ENCODE peak calls at places on chromosomes 7 and 10, in ten cellular contexts. Y is pancreas, E is ascending aorta, Z is mammary epithelial cell, K is colonic mucosa, T is keratinocyte, X is GM23248, Q is tibial nerve, G is astrocyte, L is heart left ventricle. R is an unnamed sample.

GRCh38 chr10:85642421-85643170 is 724.0 kb downstream of the GRID1 start:
- DNase-seq in T (peak; percentile 71), G (peak; percentile 69), K (peak; percentile 31), E (no peak), L (no peak), X (peak; percentile 46), Q (peak; percentile 73), Y (no peak), Z (peak; percentile 80), R (no peak)

GRCh38 chr7:141665208-141666035 is 36.5 kb downstream of the DENND11 start:
- DNase-seq in T (no peak), Z (no peak), Y (no peak), Q (no peak), K (no peak), X (no peak), L (no peak), G (no peak), E (no peak), R (no peak)

GRCh38 chr10:79372871-79373270 is 25.6 kb downstream of the PPIF start:
- DNase-seq in X (no peak), E (no peak), K (peak; percentile 11), G (no peak), Q (no peak), Y (no peak), L (no peak), Z (no peak), T (no peak), R (no peak)

GRCh38 chr10:65570143-65571010 is 1355.5 kb upstream of the LRRTM3 start:
- DNase-seq in K (peak; percentile 72), Q (no peak), T (no peak), X (no peak), Y (peak; percentile 42), L (peak; percentile 47), E (no peak), Z (peak; percentile 36), G (peak; percentile 32), R (no peak)

GRCh38 chr7:142787783-142788182 is 17.0 kb downstream of the PRSS2 start:
- DNase-seq in E (no peak), G (no peak), K (no peak), Y (no peak), Z (no peak), T (no peak), X (no peak), Q (no peak), L (no peak), R (no peak)

GRCh38 chr10:46282460-46283216 is 4.2 kb upstream of the ANTXRL start:
- DNase-seq in X (peak; percentile 90), Q (peak; percentile 61), L (peak; percentile 92), K (peak; percentile 82), E (peak; percentile 59), Z (peak; percentile 65), T (peak; percentile 11), Y (peak; percentile 83), G (peak; percentile 56), R (peak; percentile 92)

GRCh38 chr7:43905954-43906326 is 456 bp downstream of the URGCP start:
- DNase-seq in Z (peak; percentile 25), Y (peak; percentile 28), T (no peak), X (peak; percentile 59), Q (no peak), L (peak; percentile 48), E (no peak), K (peak; percentile 38), G (peak; percentile 41), R (peak; percentile 69)

GRCh38 chr7:26397786-26398435 is 106.2 kb downstream of the SNX10 start:
- DNase-seq in E (no peak), L (peak; percentile 55), T (no peak), X (peak; percentile 54), Y (no peak), Z (no peak), Q (no peak), K (peak; percentile 59), G (no peak), R (no peak)

GRCh38 chr10:12067336-12067735 is 1.4 kb upstream of the DHTKD1 start:
- DNase-seq in Y (no peak), Q (no peak), Z (peak; percentile 84), X (peak; percentile 88), L (no peak), E (no peak), K (no peak), T (peak; percentile 53), G (peak; percentile 93), R (peak; percentile 14)

GRCh38 chr10:49284356-49284755 is 14.6 kb upstream of the C10orf71 start:
- DNase-seq in E (no peak), Y (no peak), K (no peak), G (no peak), Q (no peak), L (no peak), Z (no peak), X (no peak), T (no peak), R (no peak)

GRCh38 chr10:132618158-132618924 is 80.8 kb downstream of the INPP5A start:
- DNase-seq in E (no peak), X (no peak), L (no peak), Y (no peak), Z (no peak), K (no peak), G (no peak), T (no peak), Q (no peak), R (no peak)

GRCh38 chr7:107638594-107638993 is 22.0 kb upstream of the SLC26A4 start:
- DNase-seq in X (no peak), Y (no peak), G (no peak), K (no peak), Q (no peak), Z (no peak), T (no peak), L (no peak), E (no peak), R (no peak)

GRCh38 chr7:140025814-140026433 is 36.8 kb downstream of the PARP12 start:
- DNase-seq in Y (no peak), Z (no peak), K (no peak), T (no peak), G (no peak), E (no peak), X (no peak), L (no peak), Q (no peak), R (no peak)
- H3K4me3 ChIP-seq in Y (no peak overlapping the region), Z (no peak overlapping the region), K (no peak overlapping the region), T (no peak overlapping the region), G (no peak overlapping the region), E (no peak overlapping the region), X (no peak overlapping the region), L (no peak overlapping the region), Q (no peak overlapping the region), R (no peak overlapping the region)

GRCh38 chr10:100962346-100963080 is 6.8 kb upstream of the SEMA4G start:
- DNase-seq in Y (no peak), G (no peak), Z (no peak), K (no peak), X (no peak), T (no peak), E (no peak), Q (no peak), L (no peak), R (peak; percentile 35)
- H3K36me3 ChIP-seq in Y (peaks cover 11% of the 10 kb centered on the region), G (peaks cover 48% of the 10 kb centered on the region), Z (peaks cover 21% of the 10 kb centered on the region), K (no peaks in the 10 kb centered on the region), X (peaks cover 54% of the 10 kb centered on the region), T (peaks cover 3% of the 10 kb centered on the region), E (peaks cover 53% of the 10 kb centered on the region), Q (peaks cover 21% of the 10 kb centered on the region), L (peaks cover 26% of the 10 kb centered on the region), R (peaks cover 73% of the 10 kb centered on the region)

GRCh38 chr7:76294344-76295024 is 8.0 kb upstream of the HSPB1 start:
- DNase-seq in T (no peak), Z (peak; percentile 95), K (peak; percentile 98), Q (peak; percentile 97), G (peak; percentile 94), Y (peak; percentile 98), L (peak; percentile 98), E (peak; percentile 91), X (peak; percentile 98), R (peak; percentile 97)
- H3K4me1 ChIP-seq in T (peaks cover 54% of the 10 kb centered on the region), Z (peaks cover 69% of the 10 kb centered on the region), K (peaks cover 30% of the 10 kb centered on the region), Q (peaks cover 53% of the 10 kb centered on the region), G (peaks cover 40% of the 10 kb centered on the region), Y (peaks cover 45% of the 10 kb centered on the region), L (peaks cover 45% of the 10 kb centered on the region), E (peaks cover 27% of the 10 kb centered on the region), X (peaks cover 58% of the 10 kb centered on the region), R (peaks cover 57% of the 10 kb centered on the region)

DNA sequence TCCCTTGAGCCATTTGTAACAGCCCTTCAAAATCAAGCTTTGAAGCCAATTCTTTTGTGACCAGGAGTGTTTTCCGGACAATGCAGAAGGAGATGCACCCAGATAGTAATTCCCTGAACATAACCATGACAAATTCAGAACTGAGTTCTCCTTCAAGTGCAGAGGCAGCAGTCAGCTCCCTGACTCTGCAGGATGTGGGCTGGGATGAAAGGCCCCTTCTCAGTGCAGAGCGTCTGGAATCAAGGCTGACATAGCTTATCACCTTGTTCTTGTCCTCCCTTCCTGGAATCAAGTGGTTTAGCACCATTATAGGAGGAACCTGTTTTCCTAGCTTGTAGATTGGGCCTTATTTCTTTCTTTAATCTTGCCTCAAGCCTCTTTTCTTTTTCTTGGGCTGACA is 143.4 kb downstream of the SORCS3 start:
- DNase-seq in Z (no peak), E (no peak), G (no peak), Y (no peak), X (no peak), T (no peak), L (no peak), Q (no peak), K (no peak), R (no peak)
- H3K4me3 ChIP-seq in Z (no peak overlapping the region), E (no peak overlapping the region), G (no peak overlapping the region), Y (no peak overlapping the region), X (no peak overlapping the region), T (no peak overlapping the region), L (no peak overlapping the region), Q (no peak overlapping the region), K (no peak overlapping the region), R (no peak overlapping the region)

DNA sequence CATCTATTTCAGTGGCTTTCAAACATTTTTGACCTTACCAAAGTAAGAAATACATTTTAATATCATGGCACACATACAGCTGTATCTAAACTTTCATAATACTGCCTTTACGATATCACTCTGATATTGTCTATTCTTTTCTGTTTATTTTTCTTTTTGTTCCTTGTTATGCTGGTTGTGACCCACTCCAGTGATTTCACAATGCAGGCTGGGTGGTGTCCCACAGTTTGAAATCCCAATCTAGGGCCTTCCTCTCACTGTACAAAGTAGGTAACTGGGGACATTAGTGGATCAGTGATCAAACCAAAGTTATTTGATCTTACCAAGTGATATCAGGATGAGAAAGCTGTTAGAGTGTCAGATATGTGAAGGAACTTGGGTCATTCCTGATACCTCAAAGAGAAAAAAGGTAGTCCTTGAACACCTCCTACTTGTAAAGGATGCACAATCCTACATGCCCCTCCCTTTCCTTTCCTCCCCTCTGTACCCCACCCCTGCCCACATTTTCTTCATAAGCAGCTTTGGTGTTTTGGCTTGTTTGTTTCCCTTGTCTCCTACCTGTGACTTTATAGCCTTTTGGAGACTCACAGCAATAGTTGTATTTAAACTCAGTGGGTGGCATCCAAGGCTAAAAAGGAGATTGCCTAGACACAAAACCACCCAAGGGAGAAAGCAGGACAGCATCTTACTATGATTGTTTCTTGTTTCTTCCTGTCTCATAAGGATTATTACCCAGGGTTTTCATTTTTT is 63.2 kb downstream of the EGFR start:
- DNase-seq in E (no peak), Q (no peak), L (no peak), Y (no peak), Z (no peak), K (no peak), G (no peak), T (no peak), X (peak; percentile 50), R (peak; percentile 75)
- H3K36me3 ChIP-seq in E (no peaks in the 10 kb centered on the region), Q (no peaks in the 10 kb centered on the region), L (no peaks in the 10 kb centered on the region), Y (no peaks in the 10 kb centered on the region), Z (peaks cover 24% of the 10 kb centered on the region), K (no peaks in the 10 kb centered on the region), G (no peaks in the 10 kb centered on the region), T (peaks cover 32% of the 10 kb centered on the region), X (no peaks in the 10 kb centered on the region), R (peaks cover 5% of the 10 kb centered on the region)

GRCh38 chr7:4819450-4820404 is 42.1 kb downstream of the PAPOLB start:
- DNase-seq in K (no peak), T (no peak), Q (peak; percentile 25), Z (no peak), X (no peak), L (peak; percentile 73), E (no peak), Y (no peak), G (no peak), R (no peak)
- H3K4me1 ChIP-seq in K (no peaks in the 10 kb centered on the region), T (no peaks in the 10 kb centered on the region), Q (no peaks in the 10 kb centered on the region), Z (no peaks in the 10 kb centered on the region), X (no peaks in the 10 kb centered on the region), L (peaks cover 27% of the 10 kb centered on the region), E (no peaks in the 10 kb centered on the region), Y (no peaks in the 10 kb centered on the region), G (no peaks in the 10 kb centered on the region), R (no peaks in the 10 kb centered on the region)